ENCODE peak calls at places on chromosomes 12 and 14, in five cellular contexts. G is DND-41, S is IMR-90, K is transverse colon, Q is spleen. H is an unnamed sample.

GRCh38 chr12:43847427-43847826 is 11.5 kb downstream of the TMEM117 start:
- DNase-seq in G (no peak), S (peak; percentile 41), K (no peak), Q (no peak), H (no peak)

GRCh38 chr14:97771340-97772045 is 974.3 kb downstream of the VRK1 start:
- DNase-seq in G (no peak), S (no peak), K (no peak), Q (no peak), H (no peak)

GRCh38 chr12:46442239-46442638 is 69.7 kb upstream of the SLC38A2 start:
- DNase-seq in G (no peak), S (peak; percentile 82), K (no peak), Q (no peak), H (no peak)

GRCh38 chr12:10363922-10364838 is 25.7 kb downstream of the KLRK1 start:
- DNase-seq in G (peak; percentile 52), S (peak; percentile 41), K (peak; percentile 41), Q (peak; percentile 82), H (no peak)

GRCh38 chr14:78202976-78203375 is 32.8 kb downstream of the NRXN3 start:
- DNase-seq in G (peak; percentile 5), S (no peak), K (no peak), Q (no peak), H (no peak)

GRCh38 chr12:98456583-98457573 is 58.5 kb upstream of the TMPO start:
- DNase-seq in G (no peak), S (peak; percentile 21), K (peak; percentile 28), Q (peak; percentile 79), H (no peak)

GRCh38 chr12:123223241-123223668 is 9.7 kb downstream of the MPHOSPH9 start:
- DNase-seq in G (peak; percentile 50), S (no peak), K (peak; percentile 23), Q (no peak), H (peak; percentile 66)

GRCh38 chr14:59275668-59276067 is 87.2 kb downstream of the DAAM1 start:
- DNase-seq in G (no peak), S (peak; percentile 93), K (no peak), Q (no peak), H (no peak)

GRCh38 chr14:77868552-77869300 is 68.8 kb downstream of the ADCK1 start:
- DNase-seq in G (peak; percentile 61), S (no peak), K (no peak), Q (no peak), H (no peak)

GRCh38 chr12:128761305-128761880 is 62.4 kb downstream of the SLC15A4 start:
- DNase-seq in G (no peak), S (no peak), K (no peak), Q (no peak), H (no peak)

GRCh38 chr14:65945333-65945732 is 532.8 kb downstream of the FUT8 start:
- DNase-seq in G (no peak), S (no peak), K (no peak), Q (no peak), H (no peak)

GRCh38 chr12:111469406-111469805 is 63.7 kb downstream of the SH2B3 start:
- DNase-seq in G (no peak), S (peak; percentile 76), K (no peak), Q (no peak), H (no peak)

GRCh38 chr12:24519759-24520158 is 429.1 kb downstream of the BCAT1 start:
- DNase-seq in G (no peak), S (no peak), K (no peak), Q (no peak), H (no peak)

GRCh38 chr14:85399196-85399595 is 130.7 kb upstream of the FLRT2 start:
- DNase-seq in G (no peak), S (no peak), K (no peak), Q (no peak), H (no peak)

GRCh38 chr14:60183724-60184596 is 18.8 kb upstream of the DHRS7 start:
- DNase-seq in G (peak; percentile 26), S (peak; percentile 77), K (no peak), Q (no peak), H (peak; percentile 26)

GRCh38 chr12:53696285-53696654 is 20.4 kb upstream of the ATP5MC2 start:
- DNase-seq in G (no peak), S (peak; percentile 85), K (peak; percentile 78), Q (no peak), H (no peak)

GRCh38 chr12:28479683-28480082 is 289.4 kb downstream of the CCDC91 start:
- DNase-seq in G (no peak), S (no peak), K (no peak), Q (no peak), H (no peak)

GRCh38 chr14:23392613-23393012 is 15.5 kb downstream of the MYH6 start:
- DNase-seq in G (no peak), S (no peak), K (no peak), Q (no peak), H (no peak)

GRCh38 chr12:93266-94005 is 26.9 kb downstream of the IQSEC3 start:
- DNase-seq in G (no peak), S (no peak), K (no peak), Q (no peak), H (no peak)

GRCh38 chr12:8860165-8860961 is 37.9 kb downstream of the A2ML1 start:
- DNase-seq in G (peak; percentile 45), S (peak; percentile 54), K (peak; percentile 31), Q (no peak), H (peak; percentile 49)

GRCh38 chr12:31233061-31233730 is 92.8 kb downstream of the SINHCAF start:
- DNase-seq in G (no peak), S (no peak), K (no peak), Q (no peak), H (no peak)

GRCh38 chr12:105221588-105222325 is 14.2 kb downstream of the APPL2 start:
- DNase-seq in G (no peak), S (no peak), K (no peak), Q (no peak), H (no peak)

GRCh38 chr12:109247831-109248654 is 61.0 kb downstream of the FOXN4 start:
- DNase-seq in G (no peak), S (no peak), K (peak; percentile 70), Q (peak; percentile 23), H (no peak)

GRCh38 chr12:16350682-16351081 is 3.2 kb downstream of the MGST1 start:
- DNase-seq in G (no peak), S (peak; percentile 97), K (no peak), Q (no peak), H (no peak)

GRCh38 chr14:94027566-94028449 is 1.7 kb downstream of the OTUB2 start:
- DNase-seq in G (no peak), S (no peak), K (no peak), Q (peak; percentile 73), H (no peak)

GRCh38 chr14:54138024-54138353 is 181.4 kb upstream of the BMP4 start:
- DNase-seq in G (no peak), S (no peak), K (no peak), Q (no peak), H (no peak)

GRCh38 chr12:63151898-63152700 is 1.1 kb upstream of the AVPR1A start:
- DNase-seq in G (peak; percentile 38), S (peak; percentile 24), K (peak; percentile 12), Q (no peak), H (peak; percentile 35)

GRCh38 chr12:64794305-64794704 is 30.1 kb upstream of the TBC1D30 start:
- DNase-seq in G (no peak), S (no peak), K (no peak), Q (no peak), H (no peak)

DNA sequence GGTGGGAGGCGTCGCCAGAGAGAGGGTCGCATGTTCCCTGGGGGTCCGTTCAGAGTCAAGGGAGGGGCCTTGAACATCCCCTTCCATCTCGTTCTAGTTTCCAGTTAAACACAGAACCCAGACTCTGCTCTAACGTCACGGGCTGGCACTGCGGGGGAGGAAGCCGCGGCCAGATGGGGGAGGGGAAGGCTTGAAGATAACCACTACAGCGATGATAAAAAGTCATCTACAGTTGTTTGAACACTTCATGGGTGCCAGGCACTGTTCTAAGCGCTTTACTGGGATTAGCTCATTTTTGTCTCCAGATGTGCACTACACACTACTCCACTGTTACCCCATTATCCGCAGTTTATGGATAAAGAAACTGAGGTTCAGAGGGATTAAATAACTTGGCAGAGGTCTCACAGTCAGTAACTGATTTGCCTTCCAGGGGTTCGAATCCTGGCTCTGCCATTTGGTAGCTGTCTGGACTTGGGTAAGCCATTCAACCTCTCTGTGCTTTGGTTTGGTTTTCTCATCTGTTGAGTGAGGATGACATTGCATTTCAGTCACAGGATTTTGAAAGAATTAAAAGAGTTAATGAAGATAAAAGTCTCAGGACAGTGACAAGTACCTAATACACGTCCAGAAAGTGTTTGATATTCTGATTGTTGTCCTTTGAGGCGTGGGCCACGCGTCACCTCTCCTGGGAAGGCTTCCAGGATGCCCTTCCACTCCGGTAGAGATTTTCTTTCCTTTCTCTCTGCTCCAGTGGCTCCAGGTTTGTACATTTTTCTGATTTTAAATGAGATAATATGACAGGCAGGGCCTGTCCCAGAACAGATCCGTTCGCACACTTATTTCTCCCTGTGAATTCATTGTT is 798 bp upstream of the RASAL1 start:
- DNase-seq in G (peak; percentile 53), S (no peak), K (peak; percentile 64), Q (peak; percentile 81), H (peak; percentile 60)
- H3K4me3 ChIP-seq in G (no peak overlapping the region), S (no peak overlapping the region), K (no peak overlapping the region), Q (peak overlapping the region; percentile 62), H (peak overlapping the region; percentile 26)

GRCh38 chr14:68770051-68770450 is 22.8 kb downstream of the ZFP36L1 start:
- DNase-seq in G (no peak), S (no peak), K (no peak), Q (no peak), H (no peak)
- H3K27me3 ChIP-seq in G (no peaks in the 10 kb centered on the region), S (no peaks in the 10 kb centered on the region), K (no peaks in the 10 kb centered on the region), Q (no peaks in the 10 kb centered on the region), H (no peaks in the 10 kb centered on the region)

DNA sequence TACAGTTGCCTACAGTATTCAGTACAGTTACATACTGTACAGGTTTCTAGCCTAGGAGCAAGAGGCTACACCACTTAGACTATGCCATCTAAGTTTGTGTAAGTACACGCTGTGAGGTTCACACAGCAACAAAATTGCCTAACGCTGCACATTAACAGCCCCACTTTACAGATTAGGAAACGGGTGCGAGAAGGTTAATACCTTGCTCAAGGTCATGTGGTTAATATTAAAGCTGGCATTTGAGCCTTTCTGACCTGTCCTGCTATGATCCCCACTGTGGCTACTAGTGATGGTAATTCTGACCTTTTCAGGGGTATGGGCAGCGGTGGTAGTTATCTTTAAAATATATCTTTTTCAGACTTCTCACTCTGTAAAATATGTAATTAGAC is 20.9 kb downstream of the ACVR1B start:
- DNase-seq in G (no peak), S (no peak), K (no peak), Q (no peak), H (no peak)
- H3K4me1 ChIP-seq in G (peaks cover 13% of the 10 kb centered on the region), S (peaks cover 38% of the 10 kb centered on the region), K (peaks cover 36% of the 10 kb centered on the region), Q (peaks cover 62% of the 10 kb centered on the region), H (peaks cover 50% of the 10 kb centered on the region)

GRCh38 chr14:103122578-103123127 is 608 bp upstream of the TNFAIP2 start:
- DNase-seq in G (no peak), S (no peak), K (no peak), Q (no peak), H (no peak)
- H3K4me3 ChIP-seq in G (no peak overlapping the region), S (no peak overlapping the region), K (peak overlapping the region; percentile 38), Q (peak overlapping the region; percentile 77), H (no peak overlapping the region)

GRCh38 chr12:130934753-130935152 is 19.0 kb upstream of the ADGRD1 start:
- DNase-seq in G (no peak), S (no peak), K (no peak), Q (no peak), H (no peak)
- H3K27me3 ChIP-seq in G (no peaks in the 10 kb centered on the region), S (no peaks in the 10 kb centered on the region), K (no peaks in the 10 kb centered on the region), Q (peaks cover 42% of the 10 kb centered on the region), H (peaks cover 2% of the 10 kb centered on the region)

H was measured in CD4-positive, CD25-positive, alpha-beta regulatory T cell.